ENCODE peak calls at places on chromosomes 1 and 21, in six cellular contexts. G is fibroblast of lung; C is tibial artery; E is effector memory CD4-positive, alpha-beta T cell; D is epithelial cell of esophagus; I is body of pancreas. V is an unnamed sample.

GRCh38 chr21:34967509-34968289 is 81.4 kb downstream of the RUNX1 start:
- DNase-seq in D (peak), E (no peak), G (peak), C (no peak), I (no peak), V (no peak)

GRCh38 chr1:53899206-53899628 is 5.2 kb downstream of the DIO1 start:
- DNase-seq in I (peak), E (no peak), G (peak), C (no peak), D (no peak), V (no peak)

GRCh38 chr1:9275567-9276034 is 17.1 kb upstream of the SPSB1 start:
- DNase-seq in I (no peak), C (no peak), E (peak), D (peak), G (peak), V (no peak)

GRCh38 chr1:211643324-211644212 is 31.9 kb downstream of the NEK2 start:
- DNase-seq in D (peak), I (peak), C (peak), E (no peak), G (no peak), V (peak)

GRCh38 chr1:1293618-1294249 is 13.5 kb downstream of the SCNN1D start:
- DNase-seq in E (no peak), I (no peak), C (no peak), G (no peak), D (no peak), V (no peak)

GRCh38 chr1:225961659-225962439 is 20.8 kb upstream of the LEFTY2 start:
- DNase-seq in I (no peak), E (no peak), D (no peak), C (peak), G (no peak), V (no peak)

GRCh38 chr1:18761948-18762905 is 97.2 kb downstream of the TAS1R2 start:
- DNase-seq in I (no peak), G (no peak), C (peak), E (no peak), D (no peak), V (no peak)

GRCh38 chr1:173164686-173165085 is 42.4 kb downstream of the TNFSF4 start:
- DNase-seq in C (no peak), G (no peak), I (no peak), E (no peak), D (no peak), V (no peak)

GRCh38 chr1:15220024-15220392 is 27.0 kb upstream of the FHAD1 start:
- DNase-seq in G (no peak), C (no peak), D (no peak), I (no peak), E (no peak), V (no peak)

GRCh38 chr1:184854456-184855180 is 100.0 kb upstream of the EDEM3 start:
- DNase-seq in D (no peak), G (peak), C (no peak), E (no peak), I (no peak), V (no peak)

GRCh38 chr1:114756949-114757454 is 782 bp downstream of the CSDE1 start:
- DNase-seq in I (peak), G (peak), E (peak), C (peak), D (peak), V (no peak)

GRCh38 chr1:59673575-59674467 is 140.9 kb upstream of the HOOK1 start:
- DNase-seq in I (peak), E (no peak), C (no peak), D (peak), G (no peak), V (no peak)

GRCh38 chr1:213070399-213070798 is 19.4 kb downstream of the RPS6KC1 start:
- DNase-seq in E (peak), G (peak), I (peak), D (peak), C (no peak), V (no peak)

GRCh38 chr1:207748737-207749528 is 2.9 kb upstream of the CD46 start:
- DNase-seq in D (peak), E (no peak), C (no peak), I (no peak), G (no peak), V (peak)

GRCh38 chr1:56355918-56356317 is 223.4 kb downstream of the PLPP3 start:
- DNase-seq in D (no peak), G (no peak), E (no peak), I (no peak), C (no peak), V (no peak)

DNA sequence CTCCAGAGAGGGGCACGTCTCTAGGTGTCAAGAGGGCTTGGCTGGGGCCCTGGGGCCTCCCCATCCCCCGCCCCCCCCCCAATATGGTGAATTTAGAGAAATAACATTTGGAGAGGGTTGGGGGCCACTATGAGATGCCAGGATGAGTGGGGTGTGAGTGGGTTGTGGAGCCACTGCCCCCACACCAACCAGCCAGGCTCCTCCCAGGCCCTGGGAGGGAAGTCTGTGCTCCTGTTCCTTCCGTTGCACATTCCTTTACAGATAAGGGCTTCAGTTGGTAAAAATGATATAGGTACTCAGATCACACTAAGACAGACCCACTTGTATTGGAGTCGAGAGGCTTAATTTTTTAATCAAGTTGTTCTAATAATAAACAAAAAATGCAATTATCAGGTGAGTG is 585 bp upstream of the PLEKHA6 start:
- DNase-seq in C (no peak), D (no peak), E (no peak), I (no peak), G (no peak), V (no peak)
- H3K4me3 ChIP-seq in C (no peak), D (no peak), E (no peak), I (no peak), G (no peak), V (no peak)

DNA sequence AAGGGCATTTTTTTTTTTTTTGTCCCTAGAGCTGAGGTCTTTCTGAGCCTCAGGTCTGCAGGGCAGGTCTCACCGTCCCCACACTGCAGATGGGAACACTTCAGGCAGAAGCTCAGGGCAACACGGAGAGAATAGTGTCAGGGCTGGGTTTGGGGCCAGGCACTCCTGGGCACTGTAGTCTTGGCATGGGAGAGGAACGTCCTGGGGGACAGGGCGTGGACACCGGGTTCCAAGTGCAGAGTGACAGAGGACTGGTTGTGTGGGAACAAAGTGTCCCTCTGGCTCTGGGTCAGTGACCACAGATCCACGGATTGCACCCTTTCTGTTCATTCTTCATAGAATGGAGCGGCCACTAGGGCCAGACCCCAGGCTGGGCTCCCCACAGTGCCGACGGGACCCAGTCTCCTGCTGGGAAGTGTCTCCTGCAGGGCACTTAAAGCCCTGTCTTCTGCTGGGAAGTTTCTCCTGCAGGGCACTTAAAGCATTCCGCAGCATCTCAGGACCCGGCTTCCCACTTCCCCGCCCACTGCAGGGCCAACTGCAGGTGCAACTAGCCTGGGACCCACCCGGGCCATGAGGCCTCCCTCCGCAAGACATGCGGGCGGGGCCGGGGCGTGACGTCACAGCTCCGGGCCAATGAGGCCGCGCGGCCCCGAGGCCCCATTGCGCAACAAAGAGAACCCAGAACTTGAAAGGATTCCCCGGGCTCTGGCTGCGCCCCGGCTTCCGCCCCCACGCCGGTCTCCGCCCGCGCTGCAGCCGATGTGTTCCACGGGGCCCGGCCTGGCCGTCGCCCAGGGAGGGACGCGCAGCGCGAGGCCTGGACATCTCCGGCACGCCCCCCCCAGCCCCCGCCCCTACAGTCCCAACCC is 1.2 kb downstream of the GPR153 start:
- DNase-seq in I (peak), C (peak), E (peak), G (peak), D (peak), V (peak)
- H3K4me3 ChIP-seq in I (no peak), C (peak), E (peak), G (no peak), D (peak), V (peak)

GRCh38 chr1:160207118-160207650 is 2.0 kb downstream of the PEA15 start:
- DNase-seq in I (no peak), E (no peak), C (no peak), D (no peak), G (no peak), V (no peak)
- H3K4me3 ChIP-seq in I (no peak), E (no peak), C (no peak), D (no peak), G (no peak), V (no peak)

GRCh38 chr1:198865288-198865687 is 226.4 kb downstream of the PTPRC start:
- DNase-seq in I (no peak), D (no peak), E (no peak), G (no peak), C (no peak), V (no peak)

GRCh38 chr1:198867182-198867581 is 228.3 kb downstream of the PTPRC start:
- DNase-seq in E (no peak), C (no peak), I (no peak), D (no peak), G (no peak), V (no peak)

GRCh38 chr1:198860371-198860770 is 221.5 kb downstream of the PTPRC start:
- DNase-seq in C (no peak), G (no peak), D (no peak), E (no peak), I (no peak), V (no peak)

GRCh38 chr1:198864695-198865094 is 225.9 kb downstream of the PTPRC start:
- DNase-seq in G (peak), I (no peak), C (no peak), E (no peak), D (no peak), V (no peak)
- H3K4me3 ChIP-seq in G (no peak), I (no peak), C (no peak), E (no peak), D (no peak), V (no peak)

V was measured in naive thymus-derived CD4-positive, alpha-beta T cell.